ENCODE peak calls at places on chromosomes 5 and 9, in six cellular contexts. N, J, Y, G, E and Z are unnamed samples.

GRCh38 chr5:16626696-16627264 is 10.0 kb upstream of the RETREG1 start:
- DNase-seq in E (peak), J (no peak), Y (no peak), G (no peak), N (no peak), Z (no peak)

GRCh38 chr5:139633295-139634027 is 14.7 kb upstream of the CXXC5 start:
- DNase-seq in J (peak), E (peak), G (peak), Y (peak), N (peak), Z (peak)

GRCh38 chr5:127666043-127666716 is 17.3 kb downstream of the CTXN3 start:
- DNase-seq in N (no peak), J (no peak), G (no peak), Y (no peak), E (no peak), Z (peak)

GRCh38 chr5:35890021-35890740 is 33.5 kb downstream of the IL7R start:
- DNase-seq in Y (no peak), J (no peak), G (no peak), E (no peak), N (no peak), Z (no peak)

GRCh38 chr9:1869843-1870242 is 145.3 kb upstream of the SMARCA2 start:
- DNase-seq in N (no peak), Y (no peak), J (no peak), E (peak), G (no peak), Z (peak)

GRCh38 chr9:92328225-92328624 is 2.5 kb downstream of the CENPP start:
- DNase-seq in J (no peak), E (no peak), Y (no peak), G (no peak), N (no peak), Z (peak)

GRCh38 chr9:127935765-127936221 is 1.9 kb downstream of the DPM2 start:
- DNase-seq in G (no peak), N (no peak), Y (no peak), J (no peak), E (peak), Z (no peak)

GRCh38 chr5:133427121-133427777 is 185.1 kb downstream of the FSTL4 start:
- DNase-seq in N (no peak), Y (no peak), E (no peak), J (no peak), G (no peak), Z (no peak)

GRCh38 chr5:135993248-135993893 is 35.4 kb upstream of the TGFBI start:
- DNase-seq in G (no peak), J (no peak), N (no peak), Y (no peak), E (no peak), Z (no peak)

GRCh38 chr5:65961644-65962043 is 35.3 kb downstream of the ERBIN start:
- DNase-seq in J (no peak), N (no peak), E (no peak), Y (no peak), G (no peak), Z (no peak)

GRCh38 chr9:99736291-99736690 is 85.4 kb upstream of the NR4A3 start:
- DNase-seq in J (no peak), Y (no peak), N (no peak), E (no peak), G (no peak), Z (no peak)

GRCh38 chr9:137294684-137295312 is 7.3 kb downstream of the NRARP start:
- DNase-seq in J (peak), G (no peak), Y (no peak), N (no peak), E (no peak), Z (no peak)

GRCh38 chr9:6843742-6844141 is 86.0 kb downstream of the KDM4C start:
- DNase-seq in E (no peak), N (no peak), G (no peak), Y (no peak), J (no peak), Z (no peak)

GRCh38 chr5:88396635-88397285 is 128.1 kb upstream of the TMEM161B start:
- DNase-seq in J (no peak), N (no peak), E (no peak), Y (no peak), G (no peak), Z (no peak)

GRCh38 chr9:715743-716400 is 125.6 kb upstream of the DMRT1 start:
- DNase-seq in J (no peak), Y (no peak), G (no peak), E (no peak), N (no peak), Z (no peak)

GRCh38 chr5:132445930-132446329 is 44.6 kb downstream of the IRF1 start:
- DNase-seq in Y (peak), N (no peak), E (no peak), J (no peak), G (no peak), Z (no peak)

GRCh38 chr9:127225747-127226646 is 38.6 kb upstream of the GARNL3 start:
- DNase-seq in E (no peak), N (no peak), Y (peak), J (peak), G (no peak), Z (peak)

GRCh38 chr9:92759990-92760893 is 4.4 kb downstream of the BICD2 start:
- DNase-seq in Y (no peak), E (no peak), N (no peak), J (no peak), G (no peak), Z (no peak)

GRCh38 chr5:96081276-96081858 is 119.7 kb upstream of the ELL2 start:
- DNase-seq in E (no peak), J (no peak), N (no peak), G (no peak), Y (no peak), Z (peak)

GRCh38 chr5:56200856-56201638 is 32.1 kb downstream of the ANKRD55 start:
- DNase-seq in N (peak), Y (peak), J (peak), E (peak), G (peak), Z (peak)

GRCh38 chr5:124902097-124902821 is 155.8 kb upstream of the ZNF608 start:
- DNase-seq in G (no peak), J (no peak), N (no peak), E (no peak), Y (no peak), Z (peak)

GRCh38 chr9:93218161-93218560 is 34.2 kb downstream of the WNK2 start:
- DNase-seq in J (no peak), G (no peak), E (no peak), N (no peak), Y (no peak), Z (no peak)

GRCh38 chr9:18922161-18922910 is 110.7 kb downstream of the SAXO1 start:
- DNase-seq in N (no peak), J (no peak), Y (no peak), E (no peak), G (no peak), Z (no peak)

GRCh38 chr9:4665357-4665756 is 923 bp downstream of the SPATA6L start:
- DNase-seq in E (no peak), N (no peak), G (no peak), J (no peak), Y (no peak), Z (no peak)

GRCh38 chr9:86667307-86667706 is 280.0 kb downstream of the GAS1 start:
- DNase-seq in E (no peak), G (no peak), J (no peak), N (no peak), Y (no peak), Z (no peak)

GRCh38 chr9:76704601-76705204 is 59.5 kb upstream of the PCA3 start:
- DNase-seq in N (no peak), J (no peak), G (no peak), E (no peak), Y (no peak), Z (peak)

GRCh38 chr5:10246761-10247160 is 2.9 kb downstream of the ATPSCKMT start:
- DNase-seq in J (no peak), N (no peak), Y (no peak), E (no peak), G (no peak), Z (no peak)

GRCh38 chr9:122144836-122145235 is 14.7 kb downstream of the NDUFA8 start:
- DNase-seq in J (no peak), G (no peak), N (no peak), Y (no peak), E (no peak), Z (no peak)

GRCh38 chr5:20528471-20528870 is 540.5 kb upstream of the CDH18 start:
- DNase-seq in N (no peak), E (no peak), Y (no peak), J (no peak), G (no peak), Z (no peak)

GRCh38 chr9:105535920-105536668 is 21.8 kb upstream of the FKTN start:
- DNase-seq in E (no peak), J (no peak), N (no peak), Y (no peak), G (no peak), Z (no peak)